ENCODE peak calls at places on chromosomes 4 and X, in four cellular contexts. Y is adipocyte, B is psoas muscle, E is upper lobe of left lung. H is an unnamed sample. For H3K27me3, the result is how much of the 10 kb centered on the place peaks cover.

GRCh38 chr4:158796370-158797140 is 27.7 kb downstream of the FNIP2 start:
- DNase-seq in Y (no peak), B (peak), E (peak), H (no peak)

GRCh38 chrX:15465896-15466651 is 27.1 kb downstream of the PIR start:
- DNase-seq in Y (peak), B (no peak), E (no peak), H (no peak)

GRCh38 chrX:19563746-19564145 is 48.4 kb upstream of the MAP3K15 start:
- DNase-seq in Y (no peak), B (no peak), E (no peak), H (no peak)

GRCh38 chrX:133674726-133675470 is 259.6 kb upstream of the GPC4 start:
- DNase-seq in Y (no peak), B (no peak), E (peak), H (no peak)

GRCh38 chr4:70203601-70204000 is 8.1 kb downstream of the ODAM start:
- DNase-seq in Y (no peak), B (no peak), E (no peak), H (no peak)

GRCh38 chr4:184403384-184403781 is 71.0 kb downstream of the IRF2 start:
- DNase-seq in Y (peak), B (no peak), E (no peak), H (no peak)

GRCh38 chr4:30717208-30718020 is 2.8 kb upstream of the PCDH7 start:
- DNase-seq in Y (peak), B (peak), E (peak), H (no peak)

GRCh38 chrX:15525664-15526416 is 25.2 kb downstream of the BMX start:
- DNase-seq in Y (no peak), B (no peak), E (no peak), H (no peak)

GRCh38 chr4:106270708-106271107 is 45.3 kb downstream of the TBCK start:
- DNase-seq in Y (no peak), B (no peak), E (no peak), H (no peak)

GRCh38 chr4:86944964-86945781 is 10.4 kb downstream of the AFF1 start:
- DNase-seq in Y (peak), B (no peak), E (no peak), H (no peak)

GRCh38 chrX:107731831-107732502 is 43.6 kb downstream of the TSC22D3 start:
- DNase-seq in Y (peak), B (peak), E (peak), H (no peak)

GRCh38 chrX:80388206-80388605 is 32.0 kb upstream of the TENT5D start:
- DNase-seq in Y (no peak), B (no peak), E (no peak), H (no peak)

GRCh38 chr4:185743722-185744121 is 68.3 kb downstream of the SORBS2 start:
- DNase-seq in Y (no peak), B (no peak), E (no peak), H (no peak)

GRCh38 chr4:56229947-56230346 is 157.3 kb downstream of the AASDH start:
- DNase-seq in Y (no peak), B (no peak), E (no peak), H (no peak)

GRCh38 chrX:16589826-16590225 is 60.1 kb upstream of the S100G start:
- DNase-seq in Y (no peak), B (no peak), E (no peak), H (no peak)

GRCh38 chrX:46235778-46236177 is 309.4 kb downstream of the ZNF674 start:
- DNase-seq in Y (no peak), B (no peak), E (no peak), H (no peak)

GRCh38 chr4:95181446-95182306 is 367.1 kb downstream of the UNC5C start:
- DNase-seq in Y (no peak), B (no peak), E (no peak), H (no peak)

GRCh38 chrX:17005712-17006372 is 59.4 kb downstream of the REPS2 start:
- DNase-seq in Y (peak), B (no peak), E (no peak), H (no peak)

GRCh38 chr4:168408620-168409019 is 71.7 kb downstream of the DDX60L start:
- DNase-seq in Y (peak), B (peak), E (no peak), H (no peak)

GRCh38 chr4:99352602-99353580 is at the start of gene ADH1C:
- DNase-seq in Y (no peak), B (no peak), E (no peak), H (no peak)

GRCh38 chrX:54043696-54044125 is 562 bp downstream of the PHF8 start:
- DNase-seq in Y (peak), B (peak), E (peak), H (no peak)

GRCh38 chrX:119870626-119871131 is 854 bp downstream of the RNF113A start:
- DNase-seq in Y (peak), B (peak), E (peak), H (no peak)

GRCh38 chr4:48329976-48330375 is 11.4 kb upstream of the SLAIN2 start:
- DNase-seq in Y (peak), B (no peak), E (no peak), H (no peak)

GRCh38 chr4:10030946-10031662 is 9.8 kb upstream of the SLC2A9 start:
- DNase-seq in Y (no peak), B (no peak), E (no peak), H (no peak)

GRCh38 chr4:111808174-111808573 is 337.1 kb upstream of the FAM241A start:
- DNase-seq in Y (no peak), B (no peak), E (no peak), H (no peak)
- H3K27me3 ChIP-seq in Y (under half), B (under half), E (under half), H (under half)

DNA sequence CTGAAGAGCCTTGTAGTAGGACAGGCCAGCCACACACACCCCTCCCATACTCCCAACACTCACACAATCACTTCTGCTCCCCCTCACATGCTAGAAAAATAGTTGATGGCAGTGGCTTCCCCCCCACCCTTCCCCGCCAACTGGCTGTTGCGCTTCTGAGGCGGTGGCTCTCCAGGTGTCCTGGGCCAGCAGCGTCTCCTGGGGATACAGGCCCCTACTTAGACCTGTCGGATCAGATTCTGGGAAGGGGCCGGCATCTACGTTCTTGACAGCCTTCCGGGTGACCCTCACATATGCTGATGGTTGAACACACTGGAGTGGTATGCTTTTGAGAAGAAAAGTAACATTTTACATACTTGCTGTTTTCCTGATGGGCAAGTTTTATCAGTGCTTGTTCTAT is 39.9 kb downstream of the TNIP2 start:
- DNase-seq in Y (no peak), B (no peak), E (no peak), H (no peak)
- H3K27me3 ChIP-seq in Y (under half), B (under half), E (under half), H (under half)

DNA sequence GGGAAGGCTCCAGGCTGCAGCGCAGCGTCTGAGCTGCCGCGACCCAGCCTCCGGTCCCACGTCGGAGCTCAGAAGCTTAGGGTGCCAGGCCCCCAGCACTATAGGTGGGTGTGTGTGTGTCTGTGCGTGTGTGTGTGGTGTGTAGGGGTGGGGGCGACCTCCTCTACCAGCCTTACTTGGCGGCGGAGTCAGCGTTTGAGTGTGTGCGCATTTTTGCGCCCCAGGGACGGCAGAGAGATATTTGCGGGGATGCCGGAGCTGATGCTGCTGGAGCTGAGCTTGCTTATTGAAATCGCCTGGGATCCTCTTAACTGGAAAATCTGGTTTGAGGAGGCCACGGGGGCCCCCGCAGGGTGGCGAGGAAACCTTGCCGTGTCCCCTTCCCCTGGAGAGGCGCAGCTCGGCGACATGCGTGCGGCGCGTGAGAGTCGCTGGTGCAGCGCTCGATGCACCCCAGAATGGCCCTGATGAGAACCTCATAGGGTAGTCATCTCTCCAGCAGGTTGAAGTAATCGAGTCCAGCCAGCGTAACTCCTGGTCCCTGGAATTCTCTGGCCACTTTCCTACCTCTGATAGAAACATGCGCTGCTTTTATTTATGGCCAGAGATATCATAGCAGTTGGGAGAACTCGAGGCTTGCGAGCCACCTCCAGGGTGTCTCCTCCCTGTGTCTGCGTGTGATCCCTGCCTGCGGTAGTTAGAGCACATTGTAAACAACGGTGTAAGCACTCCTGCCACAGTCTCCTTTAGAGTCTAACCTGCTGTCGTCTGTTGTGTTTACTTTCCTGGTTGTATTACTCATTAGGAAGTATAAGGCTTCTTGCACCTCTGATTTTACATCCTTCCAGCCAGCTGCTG is 2.7 kb downstream of the ADGRL3 start:
- DNase-seq in Y (peak), B (no peak), E (no peak), H (no peak)
- H3K27me3 ChIP-seq in Y (under half), B (half or more), E (under half), H (under half)

GRCh38 chrX:50827996-50828395 is 14.0 kb upstream of the SHROOM4 start:
- DNase-seq in Y (no peak), B (no peak), E (no peak), H (no peak)
- H3K27me3 ChIP-seq in Y (under half), B (under half), E (under half), H (under half)

GRCh38 chr4:181855307-181855706 is 387.9 kb upstream of the TENM3 start:
- DNase-seq in Y (no peak), B (no peak), E (no peak), H (no peak)
- H3K27me3 ChIP-seq in Y (under half), B (under half), E (under half), H (under half)

DNA sequence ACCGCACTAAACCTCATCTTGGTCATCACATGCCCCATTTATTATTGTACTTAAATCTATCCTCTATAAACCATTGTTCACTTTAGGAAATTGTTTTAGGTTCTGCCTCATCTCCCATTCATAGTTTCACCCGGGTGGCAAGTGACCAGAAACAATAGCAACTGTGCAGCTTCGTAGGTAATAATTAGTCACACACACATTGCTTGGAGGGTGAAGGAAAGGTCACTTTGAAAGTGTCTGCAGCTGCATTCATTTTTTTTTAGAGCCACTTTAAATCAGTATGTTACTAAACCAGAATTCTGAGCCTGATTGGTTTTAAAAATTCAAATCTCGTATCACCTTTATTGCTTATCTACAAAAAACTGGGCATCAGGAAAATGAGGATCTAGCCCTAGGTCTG is 62.3 kb downstream of the LIMCH1 start:
- DNase-seq in Y (no peak), B (no peak), E (no peak), H (no peak)
- H3K27me3 ChIP-seq in Y (under half), B (under half), E (under half), H (under half)

H was measured in vagina.